ENCODE peak calls at places on chromosome 5, in seven cellular contexts. O is GM12878, J is HepG2, F is SK-N-SH, Y is suprapubic skin, L is stomach, V is transverse colon. Q is an unnamed sample.

GRCh38 chr5:142235050-142235797 is 89.6 kb downstream of the SPRY4 start:
- DNase-seq in F (no peak), Y (no peak), V (no peak), J (no peak), L (no peak), O (no peak), Q (no peak)

GRCh38 chr5:144273232-144274027 is 102.8 kb downstream of the KCTD16 start:
- DNase-seq in L (no peak), V (no peak), J (no peak), O (no peak), Y (no peak), F (no peak), Q (no peak)

GRCh38 chr5:177232761-177233160 is 70.8 kb downstream of the RAB24 start:
- DNase-seq in Y (no peak), F (no peak), O (no peak), J (no peak), V (no peak), L (no peak), Q (no peak)

GRCh38 chr5:134403951-134404350 is 7.7 kb downstream of the CDKN2AIPNL start:
- DNase-seq in F (no peak), O (no peak), Y (no peak), J (no peak), V (no peak), L (no peak), Q (no peak)

GRCh38 chr5:115490601-115491000 is 54.0 kb downstream of the FEM1C start:
- DNase-seq in L (no peak), F (no peak), V (no peak), Y (no peak), O (no peak), J (no peak), Q (no peak)

GRCh38 chr5:158195811-158196210 is 336.9 kb upstream of the CLINT1 start:
- DNase-seq in O (no peak), L (no peak), V (no peak), F (no peak), Y (no peak), J (no peak), Q (no peak)

GRCh38 chr5:59450245-59450644 is 443.3 kb downstream of the PDE4D start:
- DNase-seq in J (no peak), V (no peak), O (no peak), Y (no peak), L (no peak), F (no peak), Q (no peak)

GRCh38 chr5:152527358-152528048 is 122.4 kb upstream of the NMUR2 start:
- DNase-seq in Y (no peak), L (no peak), V (no peak), F (no peak), J (no peak), O (no peak), Q (no peak)

GRCh38 chr5:93607367-93608258 is 24.6 kb downstream of the NR2F1 start:
- DNase-seq in Y (no peak), O (no peak), F (peak), J (peak), L (no peak), V (no peak), Q (no peak)

GRCh38 chr5:139660105-139660915 is 12.2 kb downstream of the CXXC5 start:
- DNase-seq in L (peak), Y (no peak), O (no peak), V (peak), J (no peak), F (peak), Q (no peak)

DNA sequence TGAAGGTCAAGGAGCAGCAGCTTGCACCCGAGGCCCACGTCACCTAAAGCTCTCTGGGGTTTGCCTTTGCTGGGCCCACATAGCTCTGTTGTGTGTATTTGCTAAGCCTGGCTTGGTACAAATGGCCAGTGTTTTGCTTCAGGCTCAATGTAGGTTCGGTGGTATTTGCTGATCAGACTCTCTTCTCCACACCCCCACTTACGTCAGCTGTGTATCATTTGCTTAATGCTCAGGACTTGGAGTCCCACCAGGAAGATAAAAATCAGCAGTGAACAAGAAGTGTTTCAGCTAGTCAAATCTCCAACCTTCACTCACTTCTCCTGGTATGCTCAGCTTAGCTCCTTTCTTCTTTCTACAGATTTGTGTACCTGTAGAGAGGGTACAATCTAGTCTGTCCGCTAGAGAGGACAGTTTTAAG is 4.8 kb upstream of the RFESD start:
- DNase-seq in O (no peak), F (no peak), L (peak), Y (no peak), V (no peak), J (peak), Q (no peak)
- TF ChIP-seq EP300 in O (no peak), F (no peak), L (peak), Y (no peak), V (no peak), J (no peak), Q (no peak)

DNA sequence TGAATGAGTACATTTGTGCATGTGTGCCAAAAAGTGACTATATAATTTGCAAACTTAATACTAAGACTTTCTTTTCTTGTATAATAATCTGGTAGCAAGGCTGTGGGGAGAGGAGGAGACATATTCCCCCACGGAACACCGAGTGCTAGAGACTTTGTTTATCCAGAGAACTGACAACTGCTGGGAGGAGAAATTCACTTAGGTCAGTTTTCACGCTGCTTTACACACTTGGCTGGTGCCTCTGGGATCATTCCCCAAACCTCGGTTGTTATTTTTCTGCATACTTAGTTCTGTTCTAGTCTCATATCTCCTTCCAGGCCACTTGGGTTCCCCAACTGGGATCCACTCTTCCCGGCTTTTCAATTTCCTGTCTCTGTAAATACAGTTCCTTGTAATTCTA is 238.2 kb upstream of the ADAMTS16 start:
- DNase-seq in J (no peak), Y (no peak), O (no peak), F (no peak), L (no peak), V (no peak), Q (no peak)
- TF ChIP-seq POLR2AphosphoS5 in J (no peak), Y (no peak), O (no peak), F (no peak), L (no peak), V (no peak), Q (no peak)

DNA sequence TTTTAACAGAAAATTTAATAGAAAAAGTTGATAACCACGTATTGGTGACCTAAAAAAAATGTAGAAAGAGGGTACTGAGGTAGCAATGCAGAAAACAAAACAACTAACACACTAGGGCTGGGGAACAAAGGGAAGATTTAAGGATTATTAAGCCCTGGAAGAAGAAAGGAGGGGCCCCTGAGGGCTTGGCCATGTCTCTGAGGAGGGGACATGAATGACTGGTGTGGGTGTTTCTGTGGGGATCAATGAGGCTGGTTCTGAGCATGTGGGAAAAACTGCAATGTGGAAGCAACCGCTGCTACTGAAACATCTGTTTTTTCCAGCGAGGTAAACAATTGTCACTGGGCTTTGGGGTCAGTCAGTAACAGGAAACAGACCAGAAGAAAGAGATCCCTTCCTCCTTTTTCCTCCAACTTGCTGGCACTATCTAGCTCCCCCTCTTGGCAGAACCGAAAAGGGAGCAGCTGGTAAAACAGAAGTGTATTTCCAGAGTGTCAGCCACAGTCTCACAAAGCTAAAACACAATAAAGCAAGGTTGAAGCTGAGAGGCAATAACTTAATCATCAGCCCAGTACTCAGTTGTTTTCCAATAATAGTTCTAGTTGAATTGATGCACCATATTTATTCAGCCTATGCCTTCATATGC is 48.3 kb downstream of the ATPSCKMT start:
- DNase-seq in Y (no peak), L (no peak), F (no peak), J (no peak), V (no peak), O (no peak), Q (no peak)
- TF ChIP-seq CTCF in Y (peak), L (no peak), F (peak), J (peak), V (peak), O (peak), Q (no peak)

GRCh38 chr5:40400245-40400644 is 279.5 kb upstream of the PTGER4 start:
- DNase-seq in Y (no peak), J (no peak), L (no peak), V (no peak), F (no peak), O (no peak), Q (no peak)

GRCh38 chr5:40397976-40398375 is 281.7 kb upstream of the PTGER4 start:
- DNase-seq in F (no peak), J (no peak), O (no peak), V (no peak), L (no peak), Y (no peak), Q (no peak)

GRCh38 chr5:40399349-40399748 is 280.4 kb upstream of the PTGER4 start:
- DNase-seq in V (no peak), Y (no peak), J (no peak), L (no peak), O (no peak), F (no peak), Q (no peak)

GRCh38 chr5:40401965-40402364 is 277.8 kb upstream of the PTGER4 start:
- DNase-seq in Y (no peak), L (no peak), F (no peak), O (no peak), J (no peak), V (no peak), Q (no peak)

DNA sequence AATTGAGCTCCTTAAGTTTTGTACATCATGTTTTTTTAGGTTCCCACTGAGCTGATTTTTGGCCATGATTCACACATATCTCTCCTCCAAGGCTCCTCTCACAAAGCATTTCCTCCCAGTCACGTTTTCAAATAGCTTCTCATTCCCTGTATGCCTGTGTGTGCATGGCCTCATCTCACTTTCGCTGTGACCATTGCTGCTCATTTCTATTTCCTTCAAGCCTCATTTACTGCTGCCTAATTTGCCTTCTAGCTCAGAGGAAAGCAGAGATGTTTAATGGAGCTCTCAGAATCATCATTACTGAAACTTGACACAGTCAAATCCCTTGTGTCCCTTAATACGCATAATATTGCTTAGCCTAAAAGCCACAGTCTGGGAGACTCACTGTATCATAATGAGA is 278.4 kb upstream of the PTGER4 start:
- DNase-seq in J (no peak), F (no peak), O (no peak), L (no peak), Y (no peak), V (no peak), Q (no peak)
- TF ChIP-seq EP300 in J (no peak), F (no peak), O (no peak), L (no peak), Y (no peak), V (no peak), Q (no peak)

GRCh38 chr5:173472784-173473278 is 143.6 kb downstream of the BOD1 start:
- DNase-seq in Y (no peak), O (no peak), L (no peak), V (no peak), J (no peak), F (no peak), Q (no peak)

GRCh38 chr5:173468821-173469251 is 140.6 kb upstream of the STC2 start:
- DNase-seq in O (no peak), L (no peak), Y (no peak), V (no peak), J (no peak), F (no peak), Q (no peak)

GRCh38 chr5:173473293-173473692 is 143.2 kb downstream of the BOD1 start:
- DNase-seq in V (no peak), Y (no peak), L (no peak), O (no peak), J (no peak), F (no peak), Q (no peak)

GRCh38 chr5:173474881-173475287 is 141.6 kb downstream of the BOD1 start:
- DNase-seq in L (no peak), F (no peak), Y (no peak), V (no peak), O (no peak), J (no peak), Q (no peak)

GRCh38 chr5:173472164-173472563 is 143.9 kb upstream of the STC2 start:
- DNase-seq in O (no peak), V (peak), L (peak), F (no peak), J (peak), Y (peak), Q (peak)
- TF ChIP-seq POLR2AphosphoS5 in O (no peak), V (peak), L (peak), F (peak), J (no peak), Y (peak), Q (peak)

GRCh38 chr5:106121972-106122605 is 1548.6 kb downstream of the EFNA5 start:
- DNase-seq in Y (no peak), J (no peak), O (no peak), F (peak), V (peak), L (peak), Q (no peak)

GRCh38 chr5:106127985-106128384 is 1542.8 kb downstream of the EFNA5 start:
- DNase-seq in V (no peak), F (no peak), J (no peak), Y (no peak), L (no peak), O (peak), Q (no peak)

GRCh38 chr5:106127341-106127781 is 1543.4 kb downstream of the EFNA5 start:
- DNase-seq in F (no peak), Y (no peak), J (no peak), O (peak), L (no peak), V (no peak), Q (no peak)
- TF ChIP-seq CTCF in F (no peak), Y (no peak), J (no peak), O (no peak), L (no peak), V (no peak), Q (no peak)

GRCh38 chr5:35332551-35332950 is 102.3 kb upstream of the PRLR start:
- DNase-seq in J (no peak), Y (no peak), V (no peak), L (no peak), O (no peak), F (no peak), Q (no peak)
- TF ChIP-seq EP300 in J (no peak), Y (no peak), V (no peak), L (no peak), O (no peak), F (no peak), Q (no peak)